ENCODE peak calls at places on chromosome 22, in five cellular contexts. S, Y, D, W and C are unnamed samples.
A peak's percentile ranks its signal among the peaks of the same experiment; 100 is the strongest.

GRCh38 chr22:30872282-30873041 is 96.1 kb downstream of the MORC2 start:
- DNase-seq in Y (peak; percentile 30), S (peak; percentile 7), D (no peak), W (peak; percentile 41), C (no peak)

GRCh38 chr22:34866501-34867171 is 199.3 kb upstream of the ISX start:
- DNase-seq in D (no peak), Y (no peak), S (no peak), W (no peak), C (no peak)

GRCh38 chr22:27090595-27090994 is 433.2 kb downstream of the MIAT start:
- DNase-seq in W (no peak), Y (no peak), S (no peak), D (no peak), C (no peak)

GRCh38 chr22:25353516-25354445 is 134.3 kb downstream of the CRYBB2 start:
- DNase-seq in W (peak; percentile 44), S (no peak), Y (no peak), D (no peak), C (no peak)

GRCh38 chr22:31652911-31653684 is 8.9 kb downstream of the PISD start:
- DNase-seq in W (no peak), D (no peak), S (no peak), Y (no peak), C (no peak)

GRCh38 chr22:23862103-23862502 is 4.4 kb downstream of the SLC2A11 start:
- DNase-seq in W (no peak), D (no peak), Y (peak; percentile 42), S (no peak), C (peak; percentile 46)

GRCh38 chr22:38177926-38178604 is 3.6 kb downstream of the PLA2G6 start:
- DNase-seq in D (no peak), S (peak; percentile 56), Y (peak; percentile 48), W (peak; percentile 74), C (peak; percentile 72)

GRCh38 chr22:23212061-23213030 is 32.0 kb downstream of the BCR start:
- DNase-seq in W (no peak), D (no peak), S (no peak), Y (peak; percentile 15), C (no peak)

GRCh38 chr22:42688241-42688913 is 32.3 kb downstream of the A4GALT start:
- DNase-seq in Y (peak; percentile 81), W (peak; percentile 98), S (peak; percentile 95), D (no peak), C (peak; percentile 92)

GRCh38 chr22:45680932-45681700 is 9.5 kb downstream of the ATXN10 start:
- DNase-seq in Y (no peak), S (no peak), D (no peak), W (no peak), C (no peak)

GRCh38 chr22:46858181-46858771 is 95.8 kb downstream of the TBC1D22A start:
- DNase-seq in Y (no peak), S (no peak), D (no peak), W (no peak), C (no peak)

GRCh38 chr22:30889268-30889995 is 79.1 kb downstream of the MORC2 start:
- DNase-seq in D (no peak), S (no peak), Y (no peak), W (peak; percentile 43), C (no peak)

GRCh38 chr22:39013923-39014722 is at the start of gene APOBEC3C:
- DNase-seq in D (peak; percentile 87), Y (peak; percentile 80), W (peak; percentile 88), S (peak; percentile 77), C (peak; percentile 85)

GRCh38 chr22:32079110-32080089 is 36.3 kb downstream of the SLC5A1 start:
- DNase-seq in D (no peak), W (no peak), S (no peak), Y (no peak), C (peak; percentile 62)

GRCh38 chr22:29343313-29343805 is 27.9 kb upstream of the RASL10A start:
- DNase-seq in Y (peak; percentile 75), D (no peak), W (no peak), S (peak; percentile 85), C (no peak)

GRCh38 chr22:31345331-31346254 is 553 bp downstream of the PATZ1 start:
- DNase-seq in Y (peak; percentile 89), D (peak; percentile 93), S (peak; percentile 84), W (peak; percentile 88), C (peak; percentile 82)

GRCh38 chr22:49730656-49731055 is 97.0 kb downstream of the BRD1 start:
- DNase-seq in Y (no peak), D (no peak), S (no peak), W (no peak), C (no peak)

GRCh38 chr22:30875481-30876215 is 92.9 kb downstream of the MORC2 start:
- DNase-seq in W (peak; percentile 62), D (no peak), S (peak; percentile 50), Y (peak; percentile 36), C (peak; percentile 92)

GRCh38 chr22:24751518-24751917 is 23.0 kb downstream of the PIWIL3 start:
- DNase-seq in Y (no peak), D (no peak), W (no peak), S (no peak), C (no peak)

GRCh38 chr22:30733081-30733680 is 38.5 kb downstream of the OSBP2 start:
- DNase-seq in Y (no peak), W (no peak), D (no peak), S (no peak), C (peak; percentile 34)

GRCh38 chr22:50191041-50191740 is 5.5 kb downstream of the TRABD start:
- DNase-seq in Y (peak; percentile 72), W (no peak), D (peak; percentile 92), S (peak; percentile 59), C (no peak)

GRCh38 chr22:49347376-49347775 is 480.3 kb downstream of the BRD1 start:
- DNase-seq in D (no peak), Y (peak; percentile 8), W (peak; percentile 52), S (no peak), C (no peak)

GRCh38 chr22:20748082-20748481 is 25.8 kb upstream of the SERPIND1 start:
- DNase-seq in D (no peak), S (no peak), W (no peak), Y (no peak), C (no peak)
- H3K36me3 ChIP-seq in D (peaks cover 49% of the 10 kb centered on the region), S (peaks cover 97% of the 10 kb centered on the region), W (peaks cover 46% of the 10 kb centered on the region), Y (peaks cover 99% of the 10 kb centered on the region), C (peaks cover 24% of the 10 kb centered on the region)

DNA sequence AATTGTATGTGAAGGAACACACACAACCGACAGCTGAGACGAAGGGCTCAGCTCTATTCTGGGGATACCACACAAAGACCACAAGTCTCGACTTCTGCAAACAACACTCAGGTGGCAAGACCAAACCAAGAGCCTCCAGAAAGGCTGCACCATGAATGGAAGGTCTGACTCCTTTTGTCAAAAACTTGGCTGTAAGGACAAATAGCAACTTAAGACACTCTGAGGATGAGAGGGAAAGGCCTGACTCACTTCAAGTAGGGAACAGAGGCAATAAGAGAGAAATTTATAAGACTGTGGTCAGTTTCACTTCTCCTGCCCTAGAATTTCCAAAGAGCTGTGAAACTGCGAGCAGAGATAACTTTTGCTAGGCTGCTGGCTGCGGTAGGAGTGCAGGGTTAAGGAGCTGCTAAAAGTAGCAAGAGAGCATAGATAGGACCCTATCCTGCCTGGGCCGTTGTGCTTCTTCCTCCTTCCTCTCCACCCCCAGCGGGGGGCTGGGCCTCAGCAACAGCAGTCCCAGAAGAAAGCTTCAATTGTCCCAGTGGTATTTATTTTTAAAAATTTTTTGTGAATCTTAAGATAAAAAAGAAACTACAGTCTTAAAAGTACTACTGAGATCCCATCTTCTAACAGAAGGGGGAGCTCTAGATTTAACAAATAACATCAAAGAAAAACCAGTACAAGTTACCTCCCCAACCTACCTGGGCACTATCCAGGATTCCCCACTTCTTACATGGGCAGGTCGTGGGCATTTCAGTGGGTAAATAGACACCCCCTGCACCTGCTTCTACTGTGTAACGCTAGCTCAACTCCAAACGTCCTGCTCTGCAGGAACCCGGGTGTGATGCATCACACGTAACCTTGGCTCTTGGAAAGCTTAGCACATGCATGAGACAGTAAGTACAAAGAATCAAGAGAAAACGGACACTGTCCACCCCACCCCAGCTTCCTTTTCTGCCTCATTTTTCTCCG is 66.4 kb downstream of the SGSM3 start:
- DNase-seq in Y (no peak), D (no peak), S (no peak), W (peak; percentile 65), C (no peak)
- H3K4me3 ChIP-seq in Y (peak overlapping the region; percentile 33), D (no peak overlapping the region), S (peak overlapping the region; percentile 17), W (peak overlapping the region; percentile 2), C (no peak overlapping the region)

GRCh38 chr22:17890892-17891291 is 116.6 kb upstream of the BID start:
- DNase-seq in D (no peak), Y (no peak), S (no peak), W (no peak), C (no peak)
- H3K36me3 ChIP-seq in D (no peaks in the 10 kb centered on the region), Y (peaks cover 62% of the 10 kb centered on the region), S (peaks cover 90% of the 10 kb centered on the region), W (peaks cover 40% of the 10 kb centered on the region), C (peaks cover 79% of the 10 kb centered on the region)

GRCh38 chr22:20240900-20241299 is 27.2 kb downstream of the RTN4R start:
- DNase-seq in S (no peak), W (no peak), Y (no peak), D (no peak), C (no peak)

GRCh38 chr22:20238567-20239062 is 29.5 kb downstream of the RTN4R start:
- DNase-seq in Y (peak; percentile 76), W (no peak), D (peak; percentile 75), S (peak; percentile 55), C (no peak)

GRCh38 chr22:20237480-20238440 is 30.4 kb downstream of the RTN4R start:
- DNase-seq in W (no peak), Y (no peak), S (no peak), D (peak; percentile 80), C (no peak)

GRCh38 chr22:20239951-20240773 is 28.0 kb downstream of the RTN4R start:
- DNase-seq in Y (no peak), W (no peak), S (peak; percentile 42), D (no peak), C (no peak)

GRCh38 chr22:20239063-20239950 is 28.8 kb downstream of the RTN4R start:
- DNase-seq in W (no peak), Y (no peak), S (peak; percentile 70), D (peak; percentile 60), C (no peak)
- H3K4me3 ChIP-seq in W (no peak overlapping the region), Y (no peak overlapping the region), S (peak overlapping the region; percentile 18), D (no peak overlapping the region), C (no peak overlapping the region)

DNA sequence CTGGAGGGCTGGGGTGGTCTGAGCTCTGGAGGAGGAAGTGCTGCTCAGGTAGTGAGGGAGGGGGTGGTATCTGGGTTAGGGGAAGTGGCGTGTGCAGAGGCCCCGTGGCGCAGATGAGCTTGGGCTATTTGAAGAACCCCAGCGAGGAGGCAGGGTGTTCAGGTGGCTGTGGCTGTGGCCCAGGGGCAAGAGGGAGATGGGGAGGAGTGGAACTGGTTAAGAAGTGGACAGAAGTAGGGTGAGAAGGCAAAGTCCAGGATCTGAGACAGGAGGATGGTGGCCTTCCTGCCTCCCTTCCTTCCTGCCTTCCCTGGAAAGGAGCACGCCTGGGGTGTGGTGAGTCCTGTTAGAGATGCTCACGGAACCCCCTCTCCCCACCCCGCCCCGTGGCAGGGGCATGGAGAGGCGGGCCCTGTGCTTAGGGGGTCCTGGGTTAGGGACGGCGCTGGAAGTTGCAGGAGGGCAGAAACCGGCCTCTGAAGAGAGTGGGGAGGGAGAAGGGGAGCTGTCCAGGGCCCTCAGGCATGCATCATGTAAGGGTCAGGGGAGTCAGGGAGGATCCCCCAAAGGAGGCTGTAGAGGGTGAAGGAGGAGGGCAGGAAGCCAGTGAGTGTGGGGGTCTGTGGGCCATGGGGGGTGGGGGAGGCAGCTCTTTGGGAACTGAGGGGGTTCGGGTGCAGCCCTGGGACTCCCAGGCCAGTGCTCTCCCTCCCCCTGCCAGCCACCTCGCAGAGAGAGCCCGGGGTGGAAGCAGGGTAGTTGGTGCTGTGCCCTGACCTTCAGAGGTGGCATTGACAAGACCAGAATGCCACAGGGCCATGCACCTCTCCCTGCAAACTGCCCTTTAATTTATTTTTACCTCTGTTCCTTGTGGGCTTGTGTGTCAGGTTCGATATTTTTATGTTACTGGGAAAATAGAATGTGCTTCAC is 63.7 kb upstream of the PARVG start:
- DNase-seq in Y (no peak), W (no peak), S (peak; percentile 76), D (no peak), C (no peak)
- H3K36me3 ChIP-seq in Y (peaks cover 18% of the 10 kb centered on the region), W (no peaks in the 10 kb centered on the region), S (peaks cover 29% of the 10 kb centered on the region), D (no peaks in the 10 kb centered on the region), C (peaks cover 10% of the 10 kb centered on the region)